ENCODE peak calls at places on chromosomes 2 and 18, in eight cellular contexts. K, L, S, Z, J, T, U and Y are unnamed samples. For H3K36me3, the result is how much of the 10 kb centered on the place peaks cover.

GRCh38 chr2:240507060-240507777 is 50.6 kb downstream of the ANKMY1 start:
- DNase-seq in J (no peak), L (no peak), S (no peak), K (no peak), T (no peak), Z (no peak), U (no peak), Y (no peak)

GRCh38 chr2:216698895-216699294 is 3.5 kb upstream of the IGFBP5 start:
- DNase-seq in S (peak), K (peak), L (peak), U (no peak), Z (no peak), T (no peak), J (peak), Y (no peak)

GRCh38 chr18:42187611-42188378 is 232.8 kb downstream of the PIK3C3 start:
- DNase-seq in S (no peak), L (peak), J (no peak), K (peak), T (no peak), U (no peak), Z (no peak), Y (no peak)

GRCh38 chr2:174761837-174762236 is 2.4 kb downstream of the CHRNA1 start:
- DNase-seq in U (no peak), K (peak), T (no peak), S (no peak), L (no peak), J (no peak), Z (no peak), Y (no peak)

GRCh38 chr2:124804014-124804940 is 779.2 kb downstream of the CNTNAP5 start:
- DNase-seq in K (peak), U (no peak), T (no peak), S (no peak), L (peak), J (no peak), Z (no peak), Y (no peak)

GRCh38 chr2:72350852-72351251 is 203.2 kb upstream of the CYP26B1 start:
- DNase-seq in Z (no peak), U (peak), S (no peak), T (no peak), J (no peak), K (peak), L (no peak), Y (no peak)

GRCh38 chr2:132429941-132430573 is 13.5 kb downstream of the GPR39 start:
- DNase-seq in S (no peak), U (peak), L (no peak), T (no peak), K (peak), J (no peak), Z (no peak), Y (no peak)

GRCh38 chr2:24632175-24632574 is 141.1 kb downstream of the NCOA1 start:
- DNase-seq in Z (no peak), U (no peak), J (no peak), T (no peak), K (no peak), S (no peak), L (no peak), Y (no peak)

GRCh38 chr2:7034313-7034712 is 117.1 kb downstream of the RNF144A start:
- DNase-seq in K (no peak), Z (no peak), T (no peak), S (no peak), J (no peak), L (peak), U (no peak), Y (no peak)

GRCh38 chr2:109397883-109398282 is 215.9 kb downstream of the SEPTIN10 start:
- DNase-seq in K (no peak), J (no peak), L (no peak), S (no peak), Z (no peak), T (no peak), U (no peak), Y (no peak)

GRCh38 chr2:24657818-24658217 is 135.4 kb downstream of the PTRHD1 start:
- DNase-seq in Z (no peak), L (no peak), U (no peak), S (no peak), J (no peak), T (no peak), K (no peak), Y (no peak)

GRCh38 chr18:50266248-50266704 is at the start of gene CFAP53:
- DNase-seq in Z (peak), S (peak), U (no peak), J (peak), T (peak), K (peak), L (peak), Y (peak)

GRCh38 chr2:127225186-127225960 is 5.3 kb upstream of the CYP27C1 start:
- DNase-seq in T (peak), K (no peak), L (peak), U (no peak), Z (no peak), S (no peak), J (no peak), Y (peak)

GRCh38 chr2:31475692-31476091 is 61.1 kb upstream of the XDH start:
- DNase-seq in K (peak), S (no peak), U (no peak), T (peak), Z (no peak), L (no peak), J (no peak), Y (peak)

GRCh38 chr2:174341301-174341994 is 6.7 kb downstream of the SP9 start:
- DNase-seq in L (peak), K (peak), Z (peak), S (peak), U (peak), T (peak), J (peak), Y (peak)

GRCh38 chr2:101047075-101047766 is 45.1 kb downstream of the RPL31 start:
- DNase-seq in S (no peak), J (no peak), U (peak), K (peak), Z (no peak), T (no peak), L (peak), Y (peak)

GRCh38 chr2:62042944-62043343 is 137.5 kb downstream of the COMMD1 start:
- DNase-seq in Z (no peak), L (peak), S (no peak), T (no peak), K (peak), U (peak), J (no peak), Y (no peak)

GRCh38 chr18:59742325-59743111 is 45.3 kb upstream of the CCBE1 start:
- DNase-seq in L (peak), T (peak), S (no peak), K (no peak), U (no peak), Z (no peak), J (no peak), Y (no peak)

GRCh38 chr2:108909917-108910515 is 79.0 kb downstream of the EDAR start:
- DNase-seq in T (no peak), S (no peak), J (peak), K (no peak), L (no peak), Z (no peak), U (no peak), Y (no peak)

GRCh38 chr18:3184275-3184963 is 35.3 kb downstream of the MYOM1 start:
- DNase-seq in T (no peak), Z (no peak), L (no peak), U (no peak), J (no peak), K (no peak), S (no peak), Y (no peak)

GRCh38 chr2:230097841-230098240 is 29.1 kb upstream of the SLC16A14 start:
- DNase-seq in L (no peak), J (no peak), U (no peak), S (no peak), Z (no peak), K (peak), T (no peak), Y (no peak)

GRCh38 chr2:132519566-132519965 is 103.0 kb downstream of the GPR39 start:
- DNase-seq in J (no peak), K (no peak), T (no peak), U (no peak), Z (no peak), S (no peak), L (no peak), Y (no peak)

GRCh38 chr2:8551622-8552074 is 130.2 kb upstream of the ID2 start:
- DNase-seq in Z (no peak), L (no peak), J (peak), S (no peak), T (no peak), K (no peak), U (no peak), Y (no peak)

GRCh38 chr18:75218524-75218923 is 7.9 kb downstream of the TSHZ1 start:
- DNase-seq in T (no peak), J (no peak), Z (no peak), L (no peak), S (no peak), K (no peak), U (no peak), Y (no peak)

GRCh38 chr2:240567872-240568677 is at the start of gene RNPEPL1:
- DNase-seq in K (peak), Z (peak), J (peak), T (no peak), L (no peak), S (no peak), U (no peak), Y (no peak)

GRCh38 chr18:12478269-12479057 is 70.7 kb downstream of the PRELID3A start:
- DNase-seq in T (no peak), K (no peak), Z (no peak), L (no peak), J (no peak), S (no peak), U (no peak), Y (no peak)

GRCh38 chr18:57629399-57629798 is 7.8 kb upstream of the NARS1 start:
- DNase-seq in J (no peak), S (no peak), K (no peak), L (no peak), Z (no peak), T (no peak), U (no peak), Y (no peak)

GRCh38 chr2:3728104-3729054 is 25.0 kb downstream of the DCDC2C start:
- DNase-seq in J (no peak), L (peak), S (peak), Z (no peak), T (no peak), K (peak), U (no peak), Y (no peak)

GRCh38 chr2:151334082-151334815 is 23.1 kb upstream of the TNFAIP6 start:
- DNase-seq in L (peak), J (no peak), K (peak), T (peak), S (peak), U (no peak), Z (no peak), Y (peak)

DNA sequence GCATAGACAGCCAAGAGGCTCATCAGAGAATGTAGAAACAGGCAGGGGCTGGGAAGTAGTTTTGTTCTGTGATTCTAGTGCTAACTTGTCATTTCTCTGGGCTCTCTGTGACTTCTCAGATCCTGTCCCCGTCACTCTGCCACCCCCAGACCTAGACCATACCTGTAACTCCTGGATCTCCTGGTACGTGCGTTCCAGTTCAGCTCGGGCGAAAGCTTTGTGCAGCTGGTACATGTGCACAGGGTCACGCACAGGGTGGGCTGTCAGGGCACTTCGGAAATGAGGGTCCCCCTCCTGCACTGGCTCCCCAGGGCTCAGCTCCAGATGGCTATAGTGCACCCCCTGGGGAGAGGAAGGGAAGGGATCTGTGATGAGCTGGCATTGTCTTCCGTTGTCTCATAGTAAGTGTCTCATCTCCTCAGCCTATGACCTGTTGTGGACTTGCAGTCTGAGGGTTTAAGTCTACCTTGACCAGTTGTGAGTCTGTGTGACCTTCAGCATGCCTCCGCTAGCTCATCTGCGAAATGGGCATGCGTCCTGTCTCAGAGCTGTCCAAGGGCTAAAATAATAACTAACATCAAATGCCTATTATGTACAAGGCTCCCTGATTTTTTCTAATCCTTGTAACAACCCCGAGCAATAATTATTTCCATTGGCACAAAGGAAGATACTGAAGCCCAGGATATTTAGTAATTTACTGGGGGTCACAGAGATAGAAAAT is 2.7 kb downstream of the CHPF start:
- DNase-seq in L (no peak), T (no peak), S (no peak), Z (no peak), J (no peak), U (no peak), K (no peak), Y (no peak)
- H3K4me3 ChIP-seq in L (no peak), T (no peak), S (no peak), Z (no peak), J (no peak), U (peak), K (no peak), Y (no peak)

DNA sequence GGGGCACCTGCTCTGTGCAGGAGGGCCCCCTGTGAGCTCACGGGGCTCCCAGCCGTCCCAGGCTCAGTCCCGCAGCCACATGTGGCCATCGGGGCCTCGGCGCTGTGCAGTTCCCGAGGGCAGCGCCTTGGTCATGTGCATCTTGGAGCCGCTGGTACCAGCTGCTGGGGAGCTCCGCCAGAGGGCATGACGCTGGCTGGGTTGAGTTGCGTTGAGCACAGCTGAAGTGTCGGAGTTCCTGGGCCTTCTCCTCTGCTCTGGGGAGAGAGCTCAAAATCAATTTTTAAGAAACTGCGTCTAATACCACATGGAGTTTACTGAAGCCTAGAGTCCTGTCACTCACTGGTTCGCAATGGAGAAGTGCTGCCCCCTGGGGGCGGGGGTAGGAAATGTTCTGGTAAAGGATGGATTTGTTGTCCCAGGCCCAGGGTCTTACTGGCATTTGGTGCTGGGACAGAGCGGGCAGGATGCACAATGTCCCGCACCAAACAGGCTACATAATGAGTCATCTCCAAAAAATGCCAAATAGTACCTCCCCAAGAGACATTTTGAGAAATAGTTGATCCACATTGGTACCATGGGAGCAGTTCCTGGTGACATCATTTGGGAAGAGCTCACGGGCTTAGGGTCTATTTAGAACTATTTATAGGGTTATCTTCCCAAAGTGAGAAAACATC is 48.8 kb downstream of the GREB1 start:
- DNase-seq in S (peak), J (peak), L (peak), Z (peak), T (no peak), K (peak), U (no peak), Y (no peak)
- H3K36me3 ChIP-seq in S (under half), J (under half), L (under half), Z (under half), T (under half), K (under half), U (under half), Y (under half)

GRCh38 chr18:34866739-34867138 is 156.6 kb downstream of the DTNA start:
- DNase-seq in T (no peak), L (peak), Z (no peak), S (no peak), U (no peak), J (no peak), K (no peak), Y (no peak)
- TF ChIP-seq CTCF in T (peak), L (peak), Z (peak), S (no peak), U (peak), J (peak), K (peak), Y (peak)

GRCh38 chr2:164561991-164562390 is 59.3 kb downstream of the GRB14 start:
- DNase-seq in S (no peak), T (no peak), L (no peak), J (no peak), U (no peak), Z (no peak), K (no peak), Y (no peak)
- H3K4me3 ChIP-seq in S (no peak), T (no peak), L (no peak), J (no peak), U (no peak), Z (no peak), K (no peak), Y (no peak)

GRCh38 chr2:37276291-37276690 is 44.8 kb downstream of the NDUFAF7 start:
- DNase-seq in Z (no peak), K (no peak), J (no peak), T (no peak), U (no peak), S (no peak), L (peak), Y (no peak)

GRCh38 chr2:37274354-37274965 is 43.0 kb downstream of the NDUFAF7 start:
- DNase-seq in Z (no peak), K (no peak), U (no peak), J (no peak), T (no peak), S (no peak), L (peak), Y (no peak)

GRCh38 chr2:37267685-37268084 is 36.2 kb downstream of the NDUFAF7 start:
- DNase-seq in T (no peak), S (no peak), J (no peak), U (no peak), K (no peak), L (no peak), Z (no peak), Y (no peak)

GRCh38 chr2:37268111-37268510 is 36.7 kb downstream of the NDUFAF7 start:
- DNase-seq in S (no peak), K (no peak), Z (no peak), T (no peak), U (no peak), L (no peak), J (no peak), Y (no peak)

GRCh38 chr2:37271376-37272067 is 40.1 kb downstream of the NDUFAF7 start:
- DNase-seq in U (no peak), L (no peak), K (no peak), J (no peak), Z (no peak), T (no peak), S (no peak), Y (no peak)
- H3K36me3 ChIP-seq in U (under half), L (half or more), K (under half), J (half or more), Z (under half), T (under half), S (half or more), Y (under half)

GRCh38 chr2:73891276-73891901 is 1.4 kb upstream of the ACTG2 start:
- DNase-seq in S (no peak), U (no peak), K (no peak), J (no peak), T (no peak), L (no peak), Z (no peak), Y (no peak)
- TF ChIP-seq CTCF in S (no peak), U (no peak), K (no peak), J (no peak), T (no peak), L (no peak), Z (no peak), Y (no peak)

GRCh38 chr2:9741110-9741509 is 102.2 kb upstream of the TAF1B start:
- DNase-seq in U (no peak), J (no peak), K (no peak), S (no peak), Z (no peak), L (no peak), T (no peak), Y (no peak)
- H3K4me3 ChIP-seq in U (no peak), J (no peak), K (no peak), S (no peak), Z (no peak), L (no peak), T (no peak), Y (no peak)

DNA sequence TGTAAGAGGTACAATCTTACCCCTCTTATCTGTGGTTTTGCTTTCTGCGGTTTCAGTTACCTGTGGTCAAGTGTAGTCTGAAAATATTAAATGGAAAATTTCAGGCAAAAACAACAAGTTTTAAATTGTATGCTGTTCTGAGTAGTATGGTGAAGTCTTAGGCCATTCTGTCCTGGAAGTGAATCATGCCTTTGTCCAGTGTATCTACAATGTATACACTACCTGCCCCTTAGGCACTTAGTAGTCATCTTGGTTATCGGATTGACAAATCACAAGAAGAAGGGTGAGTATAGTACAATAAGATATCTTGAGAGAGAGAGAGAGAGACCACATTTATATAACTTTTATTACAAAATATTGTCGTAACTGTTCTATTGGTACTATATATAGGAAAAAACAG is 43.5 kb downstream of the RAB3GAP1 start:
- DNase-seq in U (no peak), K (peak), T (no peak), L (no peak), S (no peak), Z (no peak), J (no peak), Y (no peak)
- H3K36me3 ChIP-seq in U (under half), K (under half), T (under half), L (under half), S (under half), Z (under half), J (under half), Y (under half)

GRCh38 chr18:48913201-48913600 is 37.6 kb downstream of the SMAD7 start:
- DNase-seq in S (no peak), K (no peak), U (no peak), J (no peak), L (no peak), T (no peak), Z (no peak), Y (no peak)
- TF ChIP-seq CTCF in S (no peak), K (peak), U (peak), J (peak), L (no peak), T (no peak), Z (peak), Y (peak)

DNA sequence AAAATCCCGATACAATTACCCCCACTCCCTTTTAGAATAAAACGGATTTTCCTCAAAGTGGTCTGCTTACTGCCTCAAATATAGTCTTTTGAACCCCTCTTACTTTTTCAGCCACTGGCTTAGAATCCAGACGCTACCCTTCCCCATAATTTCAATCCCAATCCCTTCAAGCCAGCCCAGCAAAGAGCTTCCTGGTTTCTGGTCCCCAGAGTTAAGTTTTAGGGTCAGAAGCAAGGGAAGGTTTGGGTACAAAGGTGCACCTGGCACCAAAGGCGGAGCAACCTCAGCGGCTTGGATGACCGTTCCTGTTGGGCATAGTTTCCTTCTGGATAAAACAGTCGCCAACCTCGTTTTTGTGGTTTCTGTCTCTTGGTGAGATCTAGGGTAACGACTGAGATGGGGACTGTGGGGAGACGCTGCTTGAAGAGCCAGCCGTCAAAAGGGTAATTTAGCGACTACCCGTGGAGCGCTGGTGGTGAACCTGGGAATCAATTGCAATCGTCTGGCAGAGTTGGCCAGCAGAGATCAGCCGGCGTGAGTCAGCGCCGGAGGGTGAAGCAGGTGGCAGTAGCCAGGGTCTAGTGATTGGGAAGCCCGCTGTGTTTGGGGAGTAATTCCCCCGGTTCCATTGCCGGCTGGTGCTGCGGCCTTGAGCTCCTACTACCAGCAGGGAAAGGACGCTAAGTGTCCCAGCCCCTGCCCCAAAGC is 1.6 kb downstream of the FEV start:
- DNase-seq in K (no peak), J (no peak), S (no peak), Z (no peak), U (no peak), L (no peak), T (no peak), Y (no peak)
- H3K4me3 ChIP-seq in K (no peak), J (no peak), S (no peak), Z (no peak), U (no peak), L (no peak), T (no peak), Y (no peak)